ENCODE peak calls at places on chromosomes 7 and 10, in four cellular contexts. L is kidney glomerular epithelial cell, U is GM12891, R is LoVo. T is an unnamed sample.

GRCh38 chr10:51800725-51801455 is 101.5 kb upstream of the CSTF2T start:
- DNase-seq in L (no peak), U (no peak), R (no peak), T (no peak)

GRCh38 chr7:48299580-48300169 is 128.4 kb downstream of the ABCA13 start:
- DNase-seq in L (peak), U (peak), R (peak), T (peak)

GRCh38 chr10:27783660-27784059 is 38.0 kb upstream of the MKX start:
- DNase-seq in L (peak), U (no peak), R (peak), T (no peak)

GRCh38 chr7:134454277-134454676 is 4.6 kb downstream of the AKR1B1 start:
- DNase-seq in L (no peak), U (no peak), R (no peak), T (no peak)

GRCh38 chr10:132899054-132899750 is 43.2 kb downstream of the CFAP46 start:
- DNase-seq in L (no peak), U (no peak), R (no peak), T (no peak)

GRCh38 chr7:113392841-113393540 is 274.6 kb upstream of the SMIM30 start:
- DNase-seq in L (no peak), U (no peak), R (no peak), T (no peak)

GRCh38 chr10:57743711-57744110 is 524.0 kb downstream of the IPMK start:
- DNase-seq in L (no peak), U (no peak), R (no peak), T (no peak)

GRCh38 chr7:127920787-127921438 is 110.3 kb downstream of the LRRC4 start:
- DNase-seq in L (no peak), U (no peak), R (no peak), T (no peak)

GRCh38 chr7:47382200-47382599 is 199.7 kb downstream of the TNS3 start:
- DNase-seq in L (no peak), U (no peak), R (no peak), T (no peak)

GRCh38 chr10:131247873-131248272 is 63.6 kb downstream of the TCERG1L start:
- DNase-seq in L (no peak), U (no peak), R (no peak), T (no peak)

GRCh38 chr10:129921801-129922597 is 42.1 kb downstream of the EBF3 start:
- DNase-seq in L (no peak), U (no peak), R (no peak), T (no peak)

GRCh38 chr10:101146392-101147251 is 15.5 kb downstream of the TLX1 start:
- DNase-seq in L (no peak), U (no peak), R (no peak), T (no peak)

GRCh38 chr7:1899201-1899600 is 229.1 kb downstream of the ELFN1 start:
- DNase-seq in L (no peak), U (no peak), R (no peak), T (no peak)

GRCh38 chr7:155862516-155863257 is 50.4 kb upstream of the SHH start:
- DNase-seq in L (no peak), U (no peak), R (no peak), T (no peak)

GRCh38 chr7:4659551-4660286 is 22.4 kb upstream of the FOXK1 start:
- DNase-seq in L (no peak), U (no peak), R (no peak), T (no peak)

GRCh38 chr7:30268666-30269065 is 15.7 kb upstream of the ZNRF2 start:
- DNase-seq in L (no peak), U (no peak), R (no peak), T (no peak)

GRCh38 chr10:88922041-88922440 is 30.5 kb downstream of the ACTA2 start:
- DNase-seq in L (no peak), U (no peak), R (no peak), T (no peak)

GRCh38 chr10:46231087-46231486 is 55.7 kb upstream of the ANTXRL start:
- DNase-seq in L (no peak), U (no peak), R (no peak), T (no peak)

GRCh38 chr7:55144333-55144954 is 125.6 kb downstream of the EGFR start:
- DNase-seq in L (no peak), U (no peak), R (no peak), T (no peak)

GRCh38 chr10:42578019-42578418 is 60.4 kb downstream of the ZNF33B start:
- DNase-seq in L (no peak), U (no peak), R (no peak), T (no peak)

GRCh38 chr7:33590902-33591301 is 314.4 kb upstream of the BMPER start:
- DNase-seq in L (no peak), U (no peak), R (no peak), T (no peak)

GRCh38 chr10:28925154-28925663 is 247.9 kb downstream of the BAMBI start:
- DNase-seq in L (no peak), U (no peak), R (no peak), T (no peak)

T was measured in LNCaP clone FGC.